ENCODE peak calls at places on chromosome 19, in five cellular contexts. P, S, X, D and K are unnamed samples.
A peak's percentile ranks its signal among the peaks of the same experiment; 100 is the strongest.

GRCh38 chr19:19259741-19260140 is 13.4 kb downstream of the TM6SF2 start:
- DNase-seq in X (no peak), S (no peak), D (no peak), P (no peak), K (no peak)

GRCh38 chr19:6820237-6820636 is 47.7 kb downstream of the VAV1 start:
- DNase-seq in X (no peak), P (no peak), S (no peak), D (no peak), K (no peak)

GRCh38 chr19:21824679-21825078 is 11.3 kb downstream of the ZNF43 start:
- DNase-seq in D (no peak), P (no peak), S (no peak), X (no peak), K (no peak)

GRCh38 chr19:4057913-4058695 is 8.6 kb downstream of the ZBTB7A start:
- DNase-seq in S (peak; percentile 87), D (peak; percentile 87), P (peak; percentile 81), X (peak; percentile 97), K (peak; percentile 93)

GRCh38 chr19:6590458-6591319 is at the start of gene CD70:
- DNase-seq in D (no peak), S (peak; percentile 29), P (no peak), X (no peak), K (no peak)

GRCh38 chr19:55676384-55676783 is 1.4 kb downstream of the EPN1 start:
- DNase-seq in D (no peak), X (no peak), P (peak; percentile 90), S (no peak), K (no peak)

GRCh38 chr19:29708553-29709439 is 6.3 kb downstream of the C19orf12 start:
- DNase-seq in P (no peak), D (no peak), S (peak; percentile 42), X (no peak), K (no peak)

GRCh38 chr19:30148039-30148438 is 206.0 kb downstream of the URI1 start:
- DNase-seq in S (no peak), P (no peak), X (no peak), D (no peak), K (no peak)

GRCh38 chr19:11617207-11618062 is 20.2 kb downstream of the ZNF627 start:
- DNase-seq in D (no peak), P (no peak), X (no peak), S (no peak), K (no peak)

GRCh38 chr19:33396701-33397535 is 23.4 kb downstream of the CEBPG start:
- DNase-seq in X (peak; percentile 64), D (no peak), S (no peak), P (no peak), K (no peak)

GRCh38 chr19:34461375-34462100 is 20.0 kb upstream of the WTIP start:
- DNase-seq in P (no peak), D (no peak), X (no peak), S (no peak), K (no peak)

GRCh38 chr19:41427647-41428480 is 690 bp upstream of the B3GNT8 start:
- DNase-seq in P (no peak), S (peak; percentile 45), X (no peak), D (no peak), K (peak; percentile 84)

GRCh38 chr19:11243798-11244169 is 4.4 kb downstream of the ANGPTL8 start:
- DNase-seq in P (no peak), D (no peak), X (no peak), S (no peak), K (no peak)

GRCh38 chr19:28394705-28395104 is 818.2 kb downstream of the UQCRFS1 start:
- DNase-seq in P (no peak), D (no peak), X (no peak), S (no peak), K (no peak)

GRCh38 chr19:56765107-56765506 is 75.4 kb downstream of the PEG3 start:
- DNase-seq in S (peak; percentile 26), X (peak; percentile 78), D (peak; percentile 23), P (peak; percentile 30), K (peak; percentile 89)

GRCh38 chr19:6333439-6333838 is at the start of gene ACER1:
- DNase-seq in S (no peak), D (peak; percentile 29), X (no peak), P (no peak), K (no peak)

GRCh38 chr19:14467816-14468215 is 7.3 kb downstream of the PTGER1 start:
- DNase-seq in S (no peak), D (no peak), P (no peak), X (no peak), K (no peak)

GRCh38 chr19:31146546-31147183 is 202.6 kb downstream of the TSHZ3 start:
- DNase-seq in P (no peak), X (no peak), S (no peak), D (no peak), K (no peak)

GRCh38 chr19:47044946-47045866 is 3.2 kb downstream of the TMEM160 start:
- DNase-seq in P (no peak), X (no peak), S (no peak), D (no peak), K (no peak)

GRCh38 chr19:11359421-11359820 is 4.2 kb downstream of the PLPPR2 start:
- DNase-seq in P (no peak), S (no peak), D (no peak), X (no peak), K (no peak)

GRCh38 chr19:54448037-54448773 is 794 bp upstream of the LENG8 start:
- DNase-seq in S (peak; percentile 63), P (no peak), D (peak; percentile 44), X (peak; percentile 84), K (no peak)

GRCh38 chr19:55601127-55601526 is 1.0 kb downstream of the ZNF524 start:
- DNase-seq in D (no peak), S (no peak), P (no peak), X (no peak), K (no peak)

GRCh38 chr19:1220452-1221037 is 15.0 kb downstream of the STK11 start:
- DNase-seq in S (no peak), X (no peak), D (no peak), P (no peak), K (peak; percentile 80)

DNA sequence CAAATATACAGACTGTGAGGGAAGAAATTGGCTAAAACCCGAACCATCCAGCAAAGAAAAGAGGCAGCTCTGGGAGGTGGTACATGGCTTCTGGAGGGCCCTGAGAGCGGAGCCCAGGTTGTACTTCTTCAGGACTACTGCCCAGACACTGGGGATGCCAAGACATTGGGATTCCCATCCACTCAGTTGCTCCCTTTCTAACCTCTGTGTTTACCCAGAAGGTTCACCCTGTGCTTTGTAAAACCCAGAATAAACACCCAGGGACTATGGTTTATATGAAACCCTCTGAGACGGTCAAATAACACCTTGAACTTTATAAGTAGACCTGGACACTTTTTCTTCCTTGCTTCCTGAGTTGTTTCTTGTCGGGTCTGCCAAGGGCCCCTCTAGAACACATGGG is 9.7 kb downstream of the MEIOSIN start:
- DNase-seq in D (no peak), P (no peak), S (no peak), X (no peak), K (no peak)
- TF ChIP-seq POLR2AphosphoS5 in D (no peak), P (no peak), S (no peak), X (no peak), K (no peak)

GRCh38 chr19:16542045-16542893 is at the start of gene CHERP:
- DNase-seq in S (peak; percentile 95), P (peak; percentile 94), D (peak; percentile 87), X (peak; percentile 96), K (peak; percentile 93)

GRCh38 chr19:16540948-16541347 is 1.3 kb downstream of the CHERP start:
- DNase-seq in X (no peak), P (no peak), S (no peak), D (no peak), K (no peak)

GRCh38 chr19:16544468-16545231 is 2.4 kb upstream of the CHERP start:
- DNase-seq in X (no peak), D (no peak), P (no peak), S (no peak), K (no peak)

GRCh38 chr19:16542894-16543498 is 759 bp upstream of the CHERP start:
- DNase-seq in D (no peak), S (no peak), P (no peak), X (no peak), K (no peak)

DNA sequence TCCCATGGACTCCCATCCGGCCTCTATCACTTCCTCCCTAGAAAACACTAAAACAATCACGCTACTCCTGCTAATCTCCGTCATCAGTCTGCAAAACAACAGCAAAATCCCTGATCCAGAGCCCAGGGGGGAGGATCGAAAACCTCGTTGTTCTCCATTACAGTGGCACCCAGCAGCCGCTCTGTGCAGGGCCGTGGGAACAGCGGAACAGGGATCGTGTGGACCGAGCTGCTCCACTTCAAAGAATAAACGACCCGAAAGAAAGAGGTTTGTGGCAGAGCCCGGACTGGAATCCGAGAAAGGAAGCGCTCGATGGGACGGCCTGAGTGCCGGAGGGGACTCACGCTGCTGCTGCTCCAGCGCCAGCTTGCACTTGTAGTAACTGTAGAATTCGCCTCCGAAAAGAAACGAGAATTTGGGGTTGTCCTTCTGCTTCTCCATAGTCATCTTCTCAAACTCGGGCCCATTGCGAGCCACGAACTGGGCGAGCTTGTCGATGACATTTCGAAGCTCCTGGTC is 652 bp downstream of the CHERP start:
- DNase-seq in D (no peak), P (no peak), X (no peak), S (no peak), K (peak; percentile 40)
- H3K27ac ChIP-seq in D (peak overlapping the region; percentile 82), P (peak overlapping the region; percentile 87), X (peak overlapping the region; percentile 93), S (peak overlapping the region; percentile 94), K (peak overlapping the region; percentile 82)

GRCh38 chr19:35739275-35740107 is 2.8 kb downstream of the IGFLR1 start:
- DNase-seq in P (no peak), D (no peak), X (no peak), S (no peak), K (peak; percentile 84)

GRCh38 chr19:35738887-35739229 is 3.4 kb downstream of the IGFLR1 start:
- DNase-seq in X (no peak), S (no peak), P (no peak), D (no peak), K (no peak)

GRCh38 chr19:35740423-35741215 is 1.6 kb downstream of the IGFLR1 start:
- DNase-seq in X (peak; percentile 99), P (peak; percentile 98), D (peak; percentile 97), S (peak; percentile 98), K (peak; percentile 99)

GRCh38 chr19:35741216-35741541 is 1.1 kb downstream of the IGFLR1 start:
- DNase-seq in P (no peak), D (no peak), S (no peak), X (no peak), K (peak; percentile 19)

GRCh38 chr19:35740108-35740422 is 2.2 kb downstream of the IGFLR1 start:
- DNase-seq in X (no peak), P (no peak), S (no peak), D (no peak), K (no peak)
- TF ChIP-seq POLR2AphosphoS5 in X (no peak), P (no peak), S (no peak), D (no peak), K (no peak)

GRCh38 chr19:39426170-39426569 is 9.6 kb downstream of the RPS16 start:
- DNase-seq in S (no peak), D (no peak), X (no peak), P (no peak), K (no peak)

GRCh38 chr19:39423258-39424086 is 11.0 kb downstream of the PLEKHG2 start:
- DNase-seq in P (no peak), X (peak; percentile 64), D (no peak), S (no peak), K (peak; percentile 82)

GRCh38 chr19:39425744-39426143 is 10.0 kb downstream of the RPS16 start:
- DNase-seq in X (no peak), P (no peak), D (no peak), S (no peak), K (no peak)

GRCh38 chr19:39427707-39428106 is 8.0 kb downstream of the RPS16 start:
- DNase-seq in D (no peak), S (no peak), X (no peak), P (no peak), K (no peak)

GRCh38 chr19:39424934-39425333 is 10.8 kb downstream of the RPS16 start:
- DNase-seq in P (no peak), D (no peak), S (no peak), X (no peak), K (no peak)
- H3K27ac ChIP-seq in P (no peak overlapping the region), D (no peak overlapping the region), S (no peak overlapping the region), X (no peak overlapping the region), K (no peak overlapping the region)